ENCODE peak calls at places on chromosomes 3 and 15, in six cellular contexts. W is GM23248, B is PC-3, X is neural progenitor cell, T is HCT116, L is SK-N-SH. Q is an unnamed sample.

GRCh38 chr15:71424765-71425164 is 309.5 kb downstream of the THSD4 start:
- DNase-seq in L (no peak), B (peak), X (no peak), W (no peak), T (no peak), Q (no peak)

GRCh38 chr15:95684693-95685115 is 645.8 kb upstream of the NR2F2 start:
- DNase-seq in X (no peak), B (peak), T (peak), L (no peak), W (peak), Q (no peak)

GRCh38 chr3:159928692-159929091 is 59.9 kb upstream of the IL12A start:
- DNase-seq in L (no peak), T (no peak), B (peak), X (no peak), W (peak), Q (no peak)

GRCh38 chr3:170745211-170745718 is 124.7 kb downstream of the RPL22L1 start:
- DNase-seq in W (peak), X (no peak), L (no peak), B (peak), T (no peak), Q (no peak)

GRCh38 chr3:46209053-46209452 is 940 bp upstream of the CCR1 start:
- DNase-seq in T (no peak), B (no peak), X (no peak), W (no peak), L (no peak), Q (peak)

GRCh38 chr3:133890037-133890436 is 5.6 kb downstream of the RAB6B start:
- DNase-seq in B (no peak), X (no peak), L (no peak), W (no peak), T (no peak), Q (no peak)

GRCh38 chr3:13313813-13314212 is 106.3 kb downstream of the NUP210 start:
- DNase-seq in B (no peak), X (no peak), T (no peak), L (no peak), W (no peak), Q (no peak)

GRCh38 chr3:56844536-56844935 is 42.8 kb upstream of the ARHGEF3 start:
- DNase-seq in B (no peak), L (no peak), W (no peak), T (no peak), X (no peak), Q (no peak)

GRCh38 chr3:151895881-151896661 is 22.6 kb downstream of the SUCNR1 start:
- DNase-seq in X (no peak), W (no peak), T (no peak), B (no peak), L (no peak), Q (no peak)

GRCh38 chr15:76529911-76530310 is 193.3 kb downstream of the ISL2 start:
- DNase-seq in T (no peak), B (no peak), L (no peak), X (no peak), W (no peak), Q (no peak)

GRCh38 chr3:51710631-51711351 is 3.9 kb downstream of the GRM2 start:
- DNase-seq in W (peak), X (peak), B (peak), L (peak), T (no peak), Q (no peak)

GRCh38 chr3:22383285-22383684 is 632.3 kb upstream of the ZNF385D start:
- DNase-seq in B (no peak), X (no peak), W (no peak), T (no peak), L (no peak), Q (no peak)

GRCh38 chr3:177229791-177230190 is 32.5 kb upstream of the TBL1XR1 start:
- DNase-seq in T (no peak), L (no peak), B (no peak), X (no peak), W (no peak), Q (no peak)

GRCh38 chr3:46811615-46812236 is 51.5 kb downstream of the MYL3 start:
- DNase-seq in B (no peak), T (no peak), W (no peak), L (peak), X (peak), Q (no peak)

GRCh38 chr15:82854554-82854953 is 45.1 kb downstream of the WHAMM start:
- DNase-seq in W (no peak), X (no peak), B (no peak), T (no peak), L (no peak), Q (no peak)

GRCh38 chr3:158313344-158313927 is 203.5 kb downstream of the RSRC1 start:
- DNase-seq in T (peak), X (peak), W (peak), L (peak), B (peak), Q (peak)

GRCh38 chr15:35624881-35625280 is 78.9 kb upstream of the DPH6 start:
- DNase-seq in X (no peak), B (no peak), T (no peak), L (no peak), W (peak), Q (no peak)

GRCh38 chr15:59360896-59361295 is 11.8 kb downstream of the MYO1E start:
- DNase-seq in B (no peak), L (no peak), T (no peak), X (no peak), W (no peak), Q (no peak)

GRCh38 chr15:34122771-34123183 is 20.9 kb downstream of the PGBD4 start:
- DNase-seq in L (no peak), T (no peak), W (peak), X (no peak), B (peak), Q (no peak)
- TF ChIP-seq EZH2phosphoT487 in L (no peak), T (no peak), W (no peak), X (no peak), B (no peak), Q (no peak)

GRCh38 chr15:36886135-36887011 is 214.0 kb downstream of the MEIS2 start:
- DNase-seq in B (no peak), L (no peak), T (no peak), X (peak), W (no peak), Q (no peak)
- H3K9ac ChIP-seq in B (no peak), L (no peak), T (no peak), X (no peak), W (no peak), Q (no peak)

GRCh38 chr3:198071602-198072285 is 111.7 kb downstream of the LMLN start:
- DNase-seq in L (no peak), T (peak), W (peak), X (peak), B (peak), Q (no peak)
- H3K4me2 ChIP-seq in L (no peak), T (peak), W (no peak), X (no peak), B (no peak), Q (no peak)

GRCh38 chr15:49096090-49096750 is 50.0 kb upstream of the SECISBP2L start:
- DNase-seq in X (no peak), L (no peak), W (no peak), T (no peak), B (no peak), Q (no peak)
- TF ChIP-seq EZH2phosphoT487 in X (no peak), L (no peak), W (no peak), T (no peak), B (no peak), Q (no peak)

DNA sequence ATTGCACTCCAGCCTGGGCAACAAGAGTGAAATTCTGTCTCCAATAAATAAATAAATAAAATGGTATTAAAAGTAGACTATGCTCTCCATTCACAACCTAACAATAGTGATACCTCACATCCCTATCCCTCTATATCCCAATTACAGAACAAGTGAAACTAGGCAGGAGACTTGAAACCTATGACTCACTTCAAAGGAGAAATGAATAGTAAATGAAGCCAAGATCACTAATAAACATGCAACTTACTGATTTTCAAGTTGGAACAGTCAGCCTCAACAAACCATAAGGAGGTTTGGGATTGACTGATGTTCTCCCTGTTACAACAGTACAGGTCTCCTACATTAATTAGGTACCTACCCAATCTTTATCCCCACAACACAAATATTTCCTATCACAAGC is 103.4 kb downstream of the GSK3B start:
- DNase-seq in L (no peak), T (no peak), W (peak), X (no peak), B (peak), Q (no peak)
- H3K9ac ChIP-seq in L (no peak), T (no peak), W (no peak), X (no peak), B (no peak), Q (no peak)

DNA sequence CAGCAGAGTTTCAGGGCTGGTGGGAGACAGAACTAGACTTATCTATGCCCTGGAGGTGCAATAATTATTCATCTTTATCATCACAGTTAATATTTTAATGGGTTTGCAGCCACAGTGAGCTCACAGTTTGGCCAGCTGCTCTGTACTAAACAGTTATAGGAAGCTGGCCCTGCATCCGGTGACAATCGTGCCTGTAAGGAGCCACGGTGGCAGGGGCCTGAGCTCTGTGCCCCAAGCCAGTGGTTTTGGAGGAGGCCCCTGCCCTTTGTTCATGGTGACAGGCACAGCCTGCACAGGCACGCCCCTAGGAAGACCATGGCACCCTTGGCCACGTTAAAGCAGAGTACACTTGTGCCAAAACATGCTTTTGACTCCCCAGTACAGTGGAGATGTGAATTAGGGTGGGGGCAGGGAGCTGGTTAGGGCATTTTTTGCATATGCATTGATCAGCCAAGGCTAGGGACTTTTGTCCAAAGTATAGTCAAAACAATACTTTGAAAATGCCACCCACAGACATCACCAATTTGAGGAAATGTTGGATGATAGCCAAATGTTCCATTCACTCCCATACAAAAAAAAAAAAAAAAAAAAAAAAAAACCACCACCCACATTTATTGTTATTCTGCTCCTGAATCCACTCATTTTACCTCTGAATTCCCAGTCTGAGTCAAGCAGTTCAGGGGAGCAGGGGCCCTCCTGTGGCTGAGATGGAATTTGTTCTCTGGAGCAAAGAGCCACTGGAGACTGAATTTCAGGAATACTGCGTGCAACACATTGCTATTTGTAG is 3.4 kb upstream of the RFTN1 start:
- DNase-seq in W (peak), L (peak), X (peak), B (peak), T (no peak), Q (no peak)
- H3K4me2 ChIP-seq in W (no peak), L (peak), X (no peak), B (no peak), T (no peak), Q (no peak)

DNA sequence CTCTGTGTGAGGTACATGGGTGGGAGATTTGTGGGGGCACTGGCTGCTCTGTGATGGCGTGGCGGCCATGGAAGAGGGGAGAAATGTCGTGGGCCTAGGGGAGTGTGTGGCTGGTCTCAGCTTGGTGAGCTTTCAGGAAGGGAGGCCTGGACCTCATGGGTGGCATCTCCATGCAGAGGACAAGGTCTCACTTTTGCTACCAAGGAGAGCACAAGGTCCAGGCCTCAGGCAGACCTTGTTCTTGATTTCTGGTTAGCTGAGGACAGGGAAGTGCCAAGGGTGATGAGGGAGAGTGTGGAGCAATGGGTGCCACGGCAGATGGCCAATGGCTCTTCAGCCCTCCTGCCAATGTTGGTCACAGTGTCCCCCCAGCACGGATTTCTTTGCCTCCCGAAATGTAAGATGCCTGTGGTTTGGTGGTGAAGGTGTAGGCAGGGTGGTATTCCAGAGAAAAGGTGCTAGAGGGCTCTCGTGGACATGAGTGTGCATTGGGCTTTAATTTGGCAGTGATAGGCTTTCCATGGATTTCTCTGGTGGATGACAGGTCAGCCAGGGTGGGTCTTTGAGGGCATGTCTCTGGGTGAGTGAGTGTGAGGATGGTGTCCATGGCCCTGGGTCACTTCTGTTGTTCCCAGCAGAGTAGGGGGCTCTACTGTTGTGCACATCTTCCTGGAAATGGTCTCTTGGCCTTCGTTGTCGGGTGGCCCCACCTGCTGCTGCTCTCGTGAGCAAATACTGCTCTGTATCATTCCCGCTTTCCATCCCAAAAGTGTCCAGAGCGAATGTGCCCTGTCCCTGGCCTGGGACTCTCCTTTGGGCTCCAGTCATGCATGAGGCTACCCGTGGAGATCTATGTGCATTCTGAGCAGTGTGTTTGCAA is 108.0 kb downstream of the SNRPN start:
- DNase-seq in B (no peak), T (no peak), W (no peak), L (no peak), X (no peak), Q (no peak)
- TF ChIP-seq EZH2phosphoT487 in B (no peak), T (no peak), W (no peak), L (no peak), X (no peak), Q (no peak)

GRCh38 chr3:195250473-195251251 is 20.3 kb downstream of the XXYLT1 start:
- DNase-seq in T (no peak), W (no peak), X (no peak), L (no peak), B (no peak), Q (no peak)
- H3K9ac ChIP-seq in T (no peak), W (no peak), X (no peak), L (no peak), B (no peak), Q (no peak)